ENCODE peak calls at places on chromosomes 16 and 17, in eight cellular contexts. F is lower lobe of right lung, B is left lung, W is A673, G is BE2C, Z is mucosa of descending colon, P is fibroblast of lung, O is A549. J is an unnamed sample.

GRCh38 chr17:31388770-31389672 is 2.5 kb upstream of the RAB11FIP4 start:
- DNase-seq in Z (no peak), F (no peak), G (peak; percentile 40), O (peak; percentile 82), P (peak; percentile 2), W (peak; percentile 39), B (no peak), J (no peak)

GRCh38 chr17:6753565-6753964 is 2.3 kb upstream of the XAF1 start:
- DNase-seq in P (peak; percentile 19), W (no peak), O (no peak), B (no peak), F (no peak), G (no peak), Z (no peak), J (no peak)

GRCh38 chr17:79674506-79675412 is 56.0 kb upstream of the ENPP7 start:
- DNase-seq in P (no peak), B (no peak), F (no peak), Z (no peak), W (no peak), G (no peak), O (no peak), J (no peak)

GRCh38 chr16:20833081-20833480 is 26.8 kb downstream of the REXO5 start:
- DNase-seq in Z (no peak), O (no peak), F (no peak), P (no peak), G (no peak), W (no peak), B (no peak), J (no peak)

GRCh38 chr16:76059186-76059585 is 218.0 kb upstream of the CNTNAP4 start:
- DNase-seq in Z (no peak), P (no peak), F (no peak), W (no peak), G (no peak), O (no peak), B (no peak), J (no peak)

GRCh38 chr16:31072540-31073072 is 1.4 kb downstream of the ZNF668 start:
- DNase-seq in G (no peak), F (no peak), W (peak; percentile 48), B (no peak), O (peak; percentile 46), Z (peak; percentile 48), P (peak; percentile 57), J (no peak)

GRCh38 chr17:83065660-83066542 is 13.5 kb upstream of the METRNL start:
- DNase-seq in B (no peak), O (no peak), W (no peak), P (no peak), F (peak; percentile 36), G (peak; percentile 2), Z (peak; percentile 11), J (no peak)

GRCh38 chr17:73551756-73552155 is 92.5 kb downstream of the SDK2 start:
- DNase-seq in G (no peak), F (no peak), P (no peak), B (no peak), Z (no peak), W (peak; percentile 40), O (no peak), J (no peak)

GRCh38 chr17:59521465-59522126 is 43.8 kb upstream of the DHX40 start:
- DNase-seq in G (peak; percentile 76), O (peak; percentile 88), P (peak; percentile 31), B (peak; percentile 56), F (peak; percentile 62), Z (peak; percentile 62), W (peak; percentile 78), J (peak; percentile 31)

GRCh38 chr17:80527016-80527645 is 17.5 kb upstream of the RPTOR start:
- DNase-seq in B (no peak), F (no peak), P (peak; percentile 69), W (no peak), O (peak; percentile 46), G (no peak), Z (no peak), J (no peak)

GRCh38 chr16:84194470-84195200 is 3.7 kb downstream of the ADAD2 start:
- DNase-seq in O (no peak), P (no peak), F (no peak), B (no peak), Z (no peak), W (no peak), G (no peak), J (no peak)

GRCh38 chr16:68737046-68737729 is at the start of gene CDH1:
- DNase-seq in G (no peak), F (peak; percentile 94), B (peak; percentile 88), W (no peak), P (no peak), O (no peak), Z (peak; percentile 97), J (peak; percentile 23)

GRCh38 chr16:56653218-56653617 is 1.5 kb downstream of the MT1B start:
- DNase-seq in O (no peak), G (no peak), W (no peak), F (no peak), P (no peak), Z (no peak), B (no peak), J (no peak)

GRCh38 chr17:8163978-8164814 is 1.4 kb upstream of the VAMP2 start:
- DNase-seq in Z (peak; percentile 84), W (peak; percentile 60), B (peak; percentile 86), F (peak; percentile 83), G (no peak), O (peak; percentile 48), P (peak; percentile 37), J (no peak)

GRCh38 chr17:50953831-50954601 is 87.9 kb upstream of the TOB1 start:
- DNase-seq in G (peak; percentile 94), O (no peak), Z (peak; percentile 69), W (peak; percentile 61), B (no peak), P (peak; percentile 83), F (peak; percentile 69), J (no peak)

GRCh38 chr17:8082312-8082711 is 5.2 kb downstream of the ALOX12B start:
- DNase-seq in P (no peak), B (no peak), O (no peak), W (no peak), F (no peak), G (no peak), Z (no peak), J (no peak)

GRCh38 chr16:15981382-15981781 is 32.0 kb downstream of the ABCC1 start:
- DNase-seq in F (no peak), G (no peak), O (no peak), B (no peak), Z (no peak), W (no peak), P (no peak), J (no peak)
- H3K9me3 ChIP-seq in F (peaks cover 18% of the 10 kb centered on the region), G (no peaks in the 10 kb centered on the region), O (peaks cover 33% of the 10 kb centered on the region), B (peaks cover 39% of the 10 kb centered on the region), Z (peaks cover 18% of the 10 kb centered on the region), W (peaks cover 8% of the 10 kb centered on the region), P (no peaks in the 10 kb centered on the region), J (no peaks in the 10 kb centered on the region)

GRCh38 chr16:35506898-35507194 is 2047.4 kb downstream of the TP53TG3F start:
- DNase-seq in G (no peak), F (no peak), B (no peak), Z (no peak), O (no peak), P (no peak), W (no peak), J (no peak)
- H3K9me3 ChIP-seq in G (peaks cover 10% of the 10 kb centered on the region), F (no peaks in the 10 kb centered on the region), B (peaks cover 26% of the 10 kb centered on the region), Z (peaks cover 59% of the 10 kb centered on the region), O (no peaks in the 10 kb centered on the region), P (peaks cover 2% of the 10 kb centered on the region), W (peaks cover 40% of the 10 kb centered on the region), J (no peaks in the 10 kb centered on the region)

DNA sequence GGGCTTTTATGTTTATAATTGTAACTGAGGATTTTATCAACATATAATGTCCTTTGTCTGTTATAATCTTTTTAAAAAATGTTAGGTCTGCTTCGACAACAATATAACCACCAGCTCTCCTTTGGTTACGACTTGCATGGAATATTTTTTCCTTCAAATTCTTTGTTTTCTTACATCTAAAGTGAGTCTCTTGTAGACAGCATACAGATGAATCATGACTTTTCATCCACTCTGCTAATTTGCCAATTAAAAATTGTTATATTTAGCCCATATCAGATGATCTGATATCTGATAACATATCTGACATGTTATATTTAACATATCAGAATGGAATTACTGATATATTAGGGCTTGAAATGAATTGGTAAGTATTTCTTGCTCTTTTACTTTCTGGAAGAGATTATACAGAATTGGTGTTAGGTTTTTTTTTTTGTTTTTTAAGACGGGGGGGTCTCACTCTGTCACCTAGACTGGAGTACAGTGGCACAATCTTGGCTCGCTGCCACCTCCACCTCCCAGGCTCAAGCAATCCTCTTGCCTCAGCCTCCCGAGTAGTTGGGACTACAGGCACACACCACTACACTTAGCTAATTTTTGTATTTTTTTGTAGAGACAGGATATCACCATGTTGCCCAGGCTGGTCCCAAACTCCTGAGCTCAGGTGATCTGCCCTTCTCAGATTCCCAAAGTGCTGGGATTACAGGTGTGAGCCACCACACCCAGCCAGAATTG is 27.5 kb downstream of the TBX21 start:
- DNase-seq in Z (no peak), W (no peak), F (no peak), O (no peak), G (no peak), P (no peak), B (no peak), J (no peak)
- H3K9me3 ChIP-seq in Z (peaks cover 23% of the 10 kb centered on the region), W (no peaks in the 10 kb centered on the region), F (peaks cover 13% of the 10 kb centered on the region), O (peaks cover 36% of the 10 kb centered on the region), G (peaks cover 8% of the 10 kb centered on the region), P (no peaks in the 10 kb centered on the region), B (peaks cover 22% of the 10 kb centered on the region), J (no peaks in the 10 kb centered on the region)

GRCh38 chr17:5183410-5183793 is 8.3 kb downstream of the ZNF594 start:
- DNase-seq in F (no peak), P (no peak), O (no peak), Z (no peak), W (no peak), B (no peak), G (no peak), J (no peak)
- H3K9me3 ChIP-seq in F (peaks cover 99% of the 10 kb centered on the region), P (peaks cover 6% of the 10 kb centered on the region), O (peaks cover 100% of the 10 kb centered on the region), Z (peaks cover 98% of the 10 kb centered on the region), W (peaks cover 98% of the 10 kb centered on the region), B (peaks cover 100% of the 10 kb centered on the region), G (peaks cover 2% of the 10 kb centered on the region), J (peaks cover 36% of the 10 kb centered on the region)

DNA sequence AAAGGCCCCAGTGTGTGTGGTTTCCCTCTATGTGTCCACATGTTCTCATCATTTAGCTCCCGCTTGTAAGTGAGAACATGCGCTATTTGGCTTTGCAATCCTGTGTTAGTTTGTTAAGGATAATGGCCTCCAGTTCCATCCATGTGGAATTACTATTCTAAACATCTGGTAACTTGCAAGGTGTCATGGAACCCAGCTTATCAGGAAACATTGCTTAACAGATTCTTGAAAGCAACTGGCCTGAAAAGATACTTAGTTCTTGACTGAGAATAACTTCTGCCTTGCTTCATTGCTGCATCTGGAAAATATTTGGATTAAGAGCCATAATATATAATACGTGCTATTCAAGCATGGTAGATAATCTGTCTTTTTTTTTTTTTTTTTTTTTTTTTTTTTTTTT is 27.8 kb downstream of the PAFAH1B1 start:
- DNase-seq in G (no peak), W (no peak), Z (no peak), O (no peak), F (no peak), B (no peak), P (peak; percentile 10), J (no peak)
- H3K9me3 ChIP-seq in G (no peaks in the 10 kb centered on the region), W (no peaks in the 10 kb centered on the region), Z (no peaks in the 10 kb centered on the region), O (peaks cover 6% of the 10 kb centered on the region), F (no peaks in the 10 kb centered on the region), B (no peaks in the 10 kb centered on the region), P (no peaks in the 10 kb centered on the region), J (no peaks in the 10 kb centered on the region)

GRCh38 chr16:65421596-65421995 is 299.7 kb upstream of the CDH11 start:
- DNase-seq in W (no peak), P (no peak), B (no peak), F (no peak), O (no peak), Z (no peak), G (no peak), J (no peak)
- H3K9me3 ChIP-seq in W (peaks cover 4% of the 10 kb centered on the region), P (no peaks in the 10 kb centered on the region), B (no peaks in the 10 kb centered on the region), F (peaks cover 3% of the 10 kb centered on the region), O (no peaks in the 10 kb centered on the region), Z (peaks cover 3% of the 10 kb centered on the region), G (no peaks in the 10 kb centered on the region), J (no peaks in the 10 kb centered on the region)

J was measured in T-helper 17 cell.